ENCODE peak calls at places on chromosomes 3 and 15, in four cellular contexts. B, P, U and F are unnamed samples.

GRCh38 chr15:62469874-62470688 is 305.0 kb upstream of the C2CD4B start:
- DNase-seq in B (no peak), P (peak), U (no peak), F (no peak)

GRCh38 chr3:125175321-125176078 is 37.0 kb downstream of the SLC12A8 start:
- DNase-seq in B (no peak), P (no peak), U (no peak), F (no peak)

GRCh38 chr3:14698601-14699244 is 23.8 kb downstream of the C3orf20 start:
- DNase-seq in B (no peak), P (no peak), U (no peak), F (no peak)

GRCh38 chr15:60172147-60172546 is 168.0 kb downstream of the FOXB1 start:
- DNase-seq in B (no peak), P (no peak), U (no peak), F (no peak)

GRCh38 chr3:36362973-36363372 is 17.3 kb upstream of the STAC start:
- DNase-seq in B (no peak), P (peak), U (no peak), F (no peak)

GRCh38 chr3:157871838-157872497 is 234.3 kb downstream of the SHOX2 start:
- DNase-seq in B (no peak), P (no peak), U (no peak), F (no peak)

GRCh38 chr15:82043130-82043673 is 2.6 kb downstream of the MEX3B start:
- DNase-seq in B (no peak), P (no peak), U (no peak), F (no peak)

GRCh38 chr3:40875581-40875980 is 323.7 kb upstream of the CTNNB1 start:
- DNase-seq in B (no peak), P (peak), U (no peak), F (no peak)

GRCh38 chr3:134696155-134696554 is 45.3 kb upstream of the KY start:
- DNase-seq in B (no peak), P (peak), U (no peak), F (no peak)

GRCh38 chr3:187618732-187619131 is 51.5 kb downstream of the SST start:
- DNase-seq in B (no peak), P (no peak), U (no peak), F (no peak)

GRCh38 chr3:159865042-159865579 is 123.5 kb upstream of the IL12A start:
- DNase-seq in B (no peak), P (no peak), U (no peak), F (no peak)

GRCh38 chr3:39907981-39908380 is 98.6 kb downstream of the MYRIP start:
- DNase-seq in B (peak), P (no peak), U (no peak), F (no peak)